ENCODE peak calls at places on chromosomes 6 and 20, in six cellular contexts. One of them, this sample, is unnamed.
A peak's percentile ranks its signal among the peaks of the same experiment; 100 is the strongest.

GRCh38 chr20:58981564-58982364 is 708 bp downstream of the NELFCD start:
- DNase-seq in PC-9: no peak
- DNase-seq in IMR-90: peak; percentile 6
- DNase-seq in left ventricle myocardium inferior: no peak
- DNase-seq in upper lobe of right lung: no peak
- DNase-seq in fibroblast of lung: no peak
- DNase-seq in this sample: peak; percentile 42

GRCh38 chr6:133609404-133610270 is 279.3 kb upstream of the TCF21 start:
- DNase-seq in IMR-90: peak; percentile 100
- DNase-seq in PC-9: peak; percentile 62
- DNase-seq in upper lobe of right lung: no peak
- DNase-seq in left ventricle myocardium inferior: no peak
- DNase-seq in fibroblast of lung: peak; percentile 99
- DNase-seq in this sample: no peak

GRCh38 chr20:1281279-1282057 is 15.4 kb downstream of the SNPH start:
- DNase-seq in PC-9: no peak
- DNase-seq in left ventricle myocardium inferior: no peak
- DNase-seq in IMR-90: no peak
- DNase-seq in fibroblast of lung: no peak
- DNase-seq in upper lobe of right lung: no peak
- DNase-seq in this sample: peak; percentile 60

GRCh38 chr6:94270040-94270689 is 850.8 kb upstream of the EPHA7 start:
- DNase-seq in left ventricle myocardium inferior: no peak
- DNase-seq in IMR-90: no peak
- DNase-seq in PC-9: no peak
- DNase-seq in fibroblast of lung: no peak
- DNase-seq in upper lobe of right lung: no peak
- DNase-seq in this sample: no peak

GRCh38 chr6:161319231-161319630 is 45.4 kb upstream of the AGPAT4 start:
- DNase-seq in fibroblast of lung: no peak
- DNase-seq in left ventricle myocardium inferior: no peak
- DNase-seq in IMR-90: no peak
- DNase-seq in upper lobe of right lung: no peak
- DNase-seq in PC-9: no peak
- DNase-seq in this sample: no peak

GRCh38 chr20:50112512-50113419 is at the start of gene UBE2V1:
- DNase-seq in left ventricle myocardium inferior: peak; percentile 92
- DNase-seq in PC-9: peak; percentile 85
- DNase-seq in upper lobe of right lung: peak; percentile 96
- DNase-seq in IMR-90: peak; percentile 81
- DNase-seq in fibroblast of lung: peak; percentile 86
- DNase-seq in this sample: peak; percentile 89

GRCh38 chr6:28802417-28803336 is 121.1 kb downstream of the TRIM27 start:
- DNase-seq in IMR-90: peak; percentile 65
- DNase-seq in fibroblast of lung: peak; percentile 63
- DNase-seq in PC-9: peak; percentile 10
- DNase-seq in upper lobe of right lung: no peak
- DNase-seq in left ventricle myocardium inferior: no peak
- DNase-seq in this sample: no peak

GRCh38 chr20:19975436-19975799 is 41.7 kb upstream of the NAA20 start:
- DNase-seq in fibroblast of lung: peak; percentile 71
- DNase-seq in upper lobe of right lung: peak; percentile 71
- DNase-seq in IMR-90: peak; percentile 54
- DNase-seq in PC-9: no peak
- DNase-seq in left ventricle myocardium inferior: peak; percentile 29
- DNase-seq in this sample: no peak

GRCh38 chr6:153103256-153103655 is 27.8 kb downstream of the RGS17 start:
- DNase-seq in left ventricle myocardium inferior: peak; percentile 17
- DNase-seq in PC-9: no peak
- DNase-seq in IMR-90: no peak
- DNase-seq in fibroblast of lung: no peak
- DNase-seq in upper lobe of right lung: no peak
- DNase-seq in this sample: no peak

GRCh38 chr6:131060311-131060710 is 2.7 kb downstream of the EPB41L2 start:
- DNase-seq in PC-9: no peak
- DNase-seq in fibroblast of lung: peak; percentile 76
- DNase-seq in IMR-90: peak; percentile 64
- DNase-seq in left ventricle myocardium inferior: no peak
- DNase-seq in upper lobe of right lung: no peak
- DNase-seq in this sample: no peak

GRCh38 chr20:33443006-33443511 is 504 bp downstream of the SNTA1 start:
- DNase-seq in left ventricle myocardium inferior: peak; percentile 43
- DNase-seq in PC-9: no peak
- DNase-seq in fibroblast of lung: no peak
- DNase-seq in upper lobe of right lung: peak; percentile 75
- DNase-seq in IMR-90: no peak
- DNase-seq in this sample: peak; percentile 78

GRCh38 chr6:80143312-80143960 is 37.0 kb downstream of the BCKDHB start:
- DNase-seq in upper lobe of right lung: no peak
- DNase-seq in left ventricle myocardium inferior: peak; percentile 37
- DNase-seq in IMR-90: peak; percentile 85
- DNase-seq in fibroblast of lung: peak; percentile 88
- DNase-seq in PC-9: peak; percentile 88
- DNase-seq in this sample: no peak

GRCh38 chr20:44222969-44223368 is 12.4 kb upstream of the OSER1 start:
- DNase-seq in upper lobe of right lung: no peak
- DNase-seq in IMR-90: no peak
- DNase-seq in PC-9: no peak
- DNase-seq in left ventricle myocardium inferior: peak; percentile 28
- DNase-seq in fibroblast of lung: no peak
- DNase-seq in this sample: no peak

GRCh38 chr6:139250296-139251274 is 41.2 kb downstream of the TXLNB start:
- DNase-seq in fibroblast of lung: peak; percentile 49
- DNase-seq in upper lobe of right lung: no peak
- DNase-seq in PC-9: peak; percentile 17
- DNase-seq in IMR-90: peak; percentile 59
- DNase-seq in left ventricle myocardium inferior: peak; percentile 52
- DNase-seq in this sample: no peak

GRCh38 chr6:92647630-92648029 is 771.7 kb downstream of the EPHA7 start:
- DNase-seq in upper lobe of right lung: no peak
- DNase-seq in fibroblast of lung: peak; percentile 40
- DNase-seq in left ventricle myocardium inferior: no peak
- DNase-seq in IMR-90: no peak
- DNase-seq in PC-9: peak; percentile 24
- DNase-seq in this sample: no peak

GRCh38 chr6:153698001-153698400 is 341.0 kb upstream of the OPRM1 start:
- DNase-seq in upper lobe of right lung: no peak
- DNase-seq in left ventricle myocardium inferior: no peak
- DNase-seq in IMR-90: no peak
- DNase-seq in PC-9: no peak
- DNase-seq in fibroblast of lung: no peak
- DNase-seq in this sample: no peak

GRCh38 chr6:158399040-158399700 is 86.9 kb downstream of the TULP4 start:
- DNase-seq in IMR-90: no peak
- DNase-seq in PC-9: no peak
- DNase-seq in fibroblast of lung: no peak
- DNase-seq in upper lobe of right lung: no peak
- DNase-seq in left ventricle myocardium inferior: no peak
- DNase-seq in this sample: no peak

GRCh38 chr20:61925555-61926252 is 140.0 kb downstream of the TAF4 start:
- DNase-seq in left ventricle myocardium inferior: no peak
- DNase-seq in fibroblast of lung: peak; percentile 90
- DNase-seq in PC-9: peak; percentile 66
- DNase-seq in upper lobe of right lung: peak; percentile 52
- DNase-seq in IMR-90: peak; percentile 65
- DNase-seq in this sample: no peak

GRCh38 chr6:15254074-15254975 is 8.5 kb downstream of the JARID2 start:
- DNase-seq in left ventricle myocardium inferior: no peak
- DNase-seq in fibroblast of lung: no peak
- DNase-seq in PC-9: no peak
- DNase-seq in IMR-90: no peak
- DNase-seq in upper lobe of right lung: no peak
- DNase-seq in this sample: no peak
- TF ChIP-seq CTCF in left ventricle myocardium inferior: no peak
- TF ChIP-seq CTCF in fibroblast of lung: no peak
- TF ChIP-seq CTCF in PC-9: no peak
- TF ChIP-seq CTCF in IMR-90: peak; percentile 4
- TF ChIP-seq CTCF in upper lobe of right lung: no peak
- TF ChIP-seq CTCF in this sample: no peak

DNA sequence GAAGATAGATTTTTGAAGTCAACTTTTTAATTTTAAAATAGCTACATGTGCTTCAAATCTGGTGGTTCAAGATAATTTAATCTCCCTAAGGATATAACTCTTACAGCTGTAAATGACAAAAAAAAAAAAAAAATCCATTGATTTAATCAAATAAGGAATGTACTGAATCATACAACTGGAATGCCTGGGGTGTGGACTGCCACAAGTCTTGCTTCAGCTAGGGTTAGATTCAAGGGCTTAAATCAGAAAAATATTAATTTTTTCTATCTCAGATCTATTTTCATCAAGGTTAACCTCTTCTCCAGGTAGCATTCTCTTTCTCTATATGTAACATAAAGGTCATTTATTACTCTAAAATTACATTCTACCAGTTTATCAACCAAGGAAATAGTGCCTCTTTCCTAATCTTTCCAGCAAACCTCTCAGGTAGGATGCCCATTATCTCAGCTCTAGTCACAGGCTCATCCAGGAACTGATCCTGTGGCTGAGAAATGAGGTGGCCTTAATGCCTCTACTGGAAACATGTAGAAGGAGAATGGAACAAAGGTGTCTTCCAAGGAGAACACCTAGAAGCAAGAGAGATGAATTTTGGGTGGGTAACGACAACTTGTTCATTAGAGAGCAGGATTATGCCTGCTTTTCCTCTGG is 466.9 kb downstream of the CBLN4 start:
- DNase-seq in left ventricle myocardium inferior: no peak
- DNase-seq in IMR-90: no peak
- DNase-seq in upper lobe of right lung: no peak
- DNase-seq in fibroblast of lung: peak; percentile 5
- DNase-seq in PC-9: no peak
- DNase-seq in this sample: no peak
- TF ChIP-seq CTCF in left ventricle myocardium inferior: no peak
- TF ChIP-seq CTCF in IMR-90: no peak
- TF ChIP-seq CTCF in upper lobe of right lung: no peak
- TF ChIP-seq CTCF in fibroblast of lung: no peak
- TF ChIP-seq CTCF in PC-9: no peak
- TF ChIP-seq CTCF in this sample: no peak

GRCh38 chr20:48578397-48579098 is 249.3 kb downstream of the PREX1 start:
- DNase-seq in left ventricle myocardium inferior: no peak
- DNase-seq in IMR-90: no peak
- DNase-seq in upper lobe of right lung: no peak
- DNase-seq in PC-9: no peak
- DNase-seq in fibroblast of lung: no peak
- DNase-seq in this sample: no peak
- TF ChIP-seq CTCF in left ventricle myocardium inferior: no peak
- TF ChIP-seq CTCF in IMR-90: no peak
- TF ChIP-seq CTCF in upper lobe of right lung: no peak
- TF ChIP-seq CTCF in PC-9: peak; percentile 55
- TF ChIP-seq CTCF in fibroblast of lung: no peak
- TF ChIP-seq CTCF in this sample: no peak

GRCh38 chr6:119716668-119717270 is 367.2 kb upstream of the MAN1A1 start:
- DNase-seq in fibroblast of lung: no peak
- DNase-seq in left ventricle myocardium inferior: no peak
- DNase-seq in IMR-90: no peak
- DNase-seq in upper lobe of right lung: no peak
- DNase-seq in PC-9: no peak
- DNase-seq in this sample: no peak

GRCh38 chr6:119726086-119726485 is 376.5 kb upstream of the MAN1A1 start:
- DNase-seq in upper lobe of right lung: no peak
- DNase-seq in PC-9: no peak
- DNase-seq in fibroblast of lung: no peak
- DNase-seq in left ventricle myocardium inferior: no peak
- DNase-seq in IMR-90: no peak
- DNase-seq in this sample: no peak

GRCh38 chr6:119717942-119718341 is 368.4 kb upstream of the MAN1A1 start:
- DNase-seq in fibroblast of lung: no peak
- DNase-seq in left ventricle myocardium inferior: no peak
- DNase-seq in IMR-90: no peak
- DNase-seq in PC-9: no peak
- DNase-seq in upper lobe of right lung: no peak
- DNase-seq in this sample: no peak

DNA sequence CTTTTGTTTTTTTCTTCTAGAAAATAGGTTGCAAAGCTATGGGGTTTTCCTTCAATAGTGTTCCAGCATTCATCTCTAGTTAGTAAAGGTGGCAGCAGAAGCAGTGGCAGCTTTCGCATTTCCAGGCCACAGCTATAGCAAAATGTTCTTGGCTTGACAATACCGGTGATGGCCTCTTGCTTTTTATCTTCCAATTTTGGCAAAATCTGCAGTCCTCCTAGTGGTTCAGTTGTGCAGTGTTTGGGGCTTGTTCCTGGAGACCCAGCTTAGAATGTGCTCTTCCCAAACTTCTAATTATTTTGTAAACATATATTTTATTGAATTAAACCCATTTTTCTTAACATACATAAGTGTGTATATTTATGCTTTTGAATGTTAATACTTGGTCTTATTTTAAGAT is 370.6 kb upstream of the MAN1A1 start:
- DNase-seq in fibroblast of lung: no peak
- DNase-seq in upper lobe of right lung: no peak
- DNase-seq in left ventricle myocardium inferior: no peak
- DNase-seq in PC-9: no peak
- DNase-seq in IMR-90: peak; percentile 1
- DNase-seq in this sample: no peak
- TF ChIP-seq CTCF in fibroblast of lung: peak; percentile 8
- TF ChIP-seq CTCF in upper lobe of right lung: no peak
- TF ChIP-seq CTCF in left ventricle myocardium inferior: no peak
- TF ChIP-seq CTCF in PC-9: peak; percentile 24
- TF ChIP-seq CTCF in IMR-90: no peak
- TF ChIP-seq CTCF in this sample: peak; percentile 60

DNA sequence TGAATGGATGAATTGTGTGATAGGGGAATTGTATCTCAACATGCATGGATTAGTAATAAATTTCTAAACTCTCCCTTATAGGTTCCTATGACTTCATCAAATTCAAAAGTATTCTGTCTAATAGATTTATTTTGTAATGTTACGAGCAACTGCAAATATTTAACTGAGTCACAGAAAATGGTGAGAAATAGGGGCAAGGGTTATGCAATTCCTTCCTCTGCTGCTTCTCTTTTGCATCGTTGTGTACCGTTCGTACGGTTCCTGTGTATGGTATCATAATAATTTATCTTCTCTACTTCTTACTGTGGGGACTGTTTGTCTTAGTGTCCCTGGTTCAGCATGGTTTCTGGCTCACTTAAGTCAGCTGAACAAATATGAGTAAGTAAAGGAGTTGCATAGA is 44.8 kb downstream of the SMOC2 start:
- DNase-seq in IMR-90: no peak
- DNase-seq in PC-9: no peak
- DNase-seq in fibroblast of lung: no peak
- DNase-seq in upper lobe of right lung: no peak
- DNase-seq in left ventricle myocardium inferior: no peak
- DNase-seq in this sample: no peak
- TF ChIP-seq CTCF in IMR-90: no peak
- TF ChIP-seq CTCF in PC-9: no peak
- TF ChIP-seq CTCF in fibroblast of lung: no peak
- TF ChIP-seq CTCF in upper lobe of right lung: no peak
- TF ChIP-seq CTCF in left ventricle myocardium inferior: no peak
- TF ChIP-seq CTCF in this sample: no peak